ENCODE peak calls at places on chromosomes 6 and 20, in nine cellular contexts. S is mammary epithelial cell; W is heart left ventricle; M is PC-3; V is A549; Y is thoracic aorta; C is kidney; I is MM.1S; F is CD8-positive, alpha-beta memory T cell. A is an unnamed sample.

GRCh38 chr6:118216751-118217150 is 309.7 kb downstream of the SLC35F1 start:
- DNase-seq in S (peak; percentile 89), C (no peak), W (no peak), F (no peak), I (no peak), M (peak; percentile 50), V (no peak), Y (no peak), A (no peak)

GRCh38 chr6:57104350-57104749 is 14.4 kb downstream of the ZNF451 start:
- DNase-seq in Y (no peak), C (no peak), S (no peak), I (no peak), F (no peak), W (no peak), M (no peak), V (no peak), A (no peak)

GRCh38 chr6:168158280-168158979 is 79.4 kb upstream of the FRMD1 start:
- DNase-seq in C (no peak), Y (no peak), V (no peak), W (peak; percentile 11), I (no peak), S (no peak), M (no peak), F (no peak), A (no peak)

GRCh38 chr6:64520050-64520449 is 884.4 kb downstream of the PHF3 start:
- DNase-seq in I (peak; percentile 38), M (peak; percentile 93), W (no peak), C (no peak), Y (no peak), V (peak; percentile 4), S (peak; percentile 85), F (no peak), A (no peak)

GRCh38 chr6:143196525-143197225 is 136.0 kb downstream of the AIG1 start:
- DNase-seq in W (no peak), I (no peak), M (no peak), Y (no peak), F (no peak), S (no peak), V (no peak), C (no peak), A (no peak)

GRCh38 chr6:76578746-76579145 is 506.3 kb upstream of the IMPG1 start:
- DNase-seq in C (no peak), Y (no peak), I (no peak), W (no peak), M (no peak), V (no peak), S (no peak), F (no peak), A (no peak)

GRCh38 chr20:63612276-63612931 is 14.5 kb downstream of the GMEB2 start:
- DNase-seq in W (no peak), S (no peak), I (no peak), M (no peak), V (no peak), Y (no peak), F (no peak), C (peak; percentile 55), A (peak; percentile 81)

GRCh38 chr6:34053721-34054120 is 92.2 kb downstream of the GRM4 start:
- DNase-seq in F (no peak), V (no peak), Y (no peak), M (peak; percentile 69), S (no peak), I (no peak), C (no peak), W (no peak), A (no peak)

GRCh38 chr20:33145521-33145920 is 22.4 kb upstream of the BPIFA2 start:
- DNase-seq in I (no peak), C (no peak), Y (no peak), V (no peak), F (no peak), S (no peak), W (no peak), M (no peak), A (no peak)

GRCh38 chr20:57493091-57493615 is 31.8 kb downstream of the CTCFL start:
- DNase-seq in V (no peak), C (no peak), S (no peak), W (no peak), M (no peak), F (no peak), Y (no peak), I (no peak), A (no peak)

GRCh38 chr6:128918886-128919285 is 35.9 kb downstream of the LAMA2 start:
- DNase-seq in V (no peak), M (no peak), Y (no peak), S (no peak), I (no peak), C (no peak), F (no peak), W (no peak), A (no peak)

GRCh38 chr20:41425180-41425884 is 58.7 kb upstream of the EMILIN3 start:
- DNase-seq in M (no peak), C (no peak), W (no peak), I (no peak), S (no peak), Y (no peak), V (no peak), F (no peak), A (no peak)

GRCh38 chr6:37579444-37580067 is 79.9 kb upstream of the CCDC167 start:
- DNase-seq in I (no peak), V (no peak), Y (no peak), W (no peak), F (no peak), S (no peak), M (no peak), C (no peak), A (no peak)

DNA sequence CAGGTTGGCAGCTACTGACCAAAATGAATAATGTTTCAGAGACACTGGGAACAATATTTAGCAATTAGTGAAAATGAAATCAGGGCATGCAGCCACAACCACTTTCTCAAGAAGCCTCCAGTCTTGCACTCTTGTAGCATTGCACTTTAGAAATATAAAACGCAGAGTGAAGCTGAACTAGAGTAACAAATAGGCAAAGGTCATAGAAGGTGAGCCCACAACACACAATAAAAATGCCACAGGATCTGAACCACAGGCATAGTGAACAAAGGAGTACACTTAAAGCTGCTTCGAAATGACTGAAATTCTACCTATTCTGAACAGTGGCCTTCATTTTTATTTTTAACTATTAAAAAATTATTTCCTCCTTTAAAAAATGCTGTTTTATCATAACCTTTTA is 25.0 kb downstream of the DDO start:
- DNase-seq in W (no peak), F (no peak), Y (no peak), V (no peak), C (no peak), S (no peak), M (no peak), I (peak; percentile 7), A (no peak)
- H3K4me1 ChIP-seq in W (no peaks in the 10 kb centered on the region), F (peaks cover 11% of the 10 kb centered on the region), Y (peaks cover 7% of the 10 kb centered on the region), V (no peaks in the 10 kb centered on the region), C (no peaks in the 10 kb centered on the region), S (no peaks in the 10 kb centered on the region), M (no peaks in the 10 kb centered on the region), I (peaks cover 23% of the 10 kb centered on the region), A (peaks cover 13% of the 10 kb centered on the region)

GRCh38 chr20:31843881-31844280 is 1.5 kb downstream of the FOXS1 start:
- DNase-seq in V (no peak), C (no peak), F (no peak), W (no peak), Y (no peak), S (no peak), I (no peak), M (no peak), A (no peak)

GRCh38 chr20:31843288-31843687 is 2.1 kb downstream of the FOXS1 start:
- DNase-seq in Y (no peak), W (no peak), F (no peak), I (no peak), M (no peak), V (no peak), S (no peak), C (no peak), A (no peak)

GRCh38 chr20:31841928-31842327 is 3.5 kb downstream of the FOXS1 start:
- DNase-seq in C (peak; percentile 80), F (no peak), S (no peak), Y (peak; percentile 68), V (no peak), I (no peak), M (peak; percentile 79), W (no peak), A (no peak)

GRCh38 chr20:31840906-31841816 is 4.2 kb downstream of the FOXS1 start:
- DNase-seq in S (no peak), V (no peak), F (no peak), W (no peak), M (no peak), Y (no peak), C (no peak), I (no peak), A (no peak)

DNA sequence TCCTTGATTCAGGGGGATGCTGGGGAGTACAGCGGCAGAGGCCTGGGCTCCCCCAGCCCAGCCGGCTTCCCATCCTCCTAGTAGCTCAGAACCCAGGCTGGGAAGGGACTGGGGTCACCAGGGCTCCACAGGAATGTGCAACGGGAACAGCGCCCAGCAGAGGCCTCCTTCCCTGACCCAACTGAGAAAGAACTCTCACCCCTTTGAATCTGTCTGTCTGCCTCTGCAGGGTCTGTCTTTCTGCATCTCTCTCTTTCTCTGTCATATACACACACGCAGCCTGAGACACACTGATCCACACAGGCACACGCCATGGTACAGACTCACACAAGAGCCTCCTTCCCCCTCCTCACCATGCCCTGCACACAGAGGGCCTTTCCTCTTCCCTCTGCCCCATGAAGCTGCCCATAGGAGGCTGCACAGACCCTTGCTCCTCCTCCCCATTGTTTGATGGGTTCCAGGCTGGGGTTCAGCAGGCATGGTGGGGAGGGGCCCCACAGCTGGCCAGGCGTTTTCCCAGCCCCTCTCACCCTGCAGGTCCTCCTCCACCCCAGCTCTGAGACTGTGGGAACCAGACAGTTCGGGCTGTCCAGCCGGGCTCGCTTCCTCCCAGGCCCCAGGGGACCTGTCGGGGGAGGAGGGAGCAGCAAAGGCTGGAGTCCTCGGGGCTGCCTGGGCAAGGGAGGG is 2.8 kb downstream of the FOXS1 start:
- DNase-seq in I (no peak), C (peak; percentile 91), S (no peak), W (peak; percentile 87), Y (no peak), M (peak; percentile 25), F (no peak), V (no peak), A (no peak)
- H3K4me1 ChIP-seq in I (peaks cover 11% of the 10 kb centered on the region), C (peaks cover 23% of the 10 kb centered on the region), S (peaks cover 21% of the 10 kb centered on the region), W (peaks cover 19% of the 10 kb centered on the region), Y (peaks cover 81% of the 10 kb centered on the region), M (peaks cover 19% of the 10 kb centered on the region), F (no peaks in the 10 kb centered on the region), V (peaks cover 84% of the 10 kb centered on the region), A (peaks cover 78% of the 10 kb centered on the region)

DNA sequence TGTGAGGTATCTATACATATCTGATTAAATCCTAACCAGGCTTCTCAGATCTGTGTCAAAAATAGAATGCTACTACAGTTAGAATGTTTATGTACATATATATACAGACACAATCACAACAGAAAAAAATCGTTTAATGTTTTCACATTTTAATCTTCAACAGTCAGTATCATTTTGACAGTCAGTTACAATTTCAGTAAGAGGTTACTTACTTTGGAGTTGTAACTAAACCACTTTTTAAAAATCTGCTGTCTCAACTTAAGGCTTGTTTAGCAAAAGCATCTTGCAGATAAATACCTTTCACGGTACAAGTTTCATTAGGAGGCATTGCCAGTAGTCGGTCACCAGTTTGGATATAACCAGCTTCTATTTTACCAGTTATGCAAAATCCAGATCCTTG is 32.3 kb upstream of the ALDH8A1 start:
- DNase-seq in M (no peak), S (no peak), Y (no peak), F (no peak), C (no peak), W (no peak), I (no peak), V (no peak), A (no peak)
- H3K4me1 ChIP-seq in M (no peaks in the 10 kb centered on the region), S (peaks cover 18% of the 10 kb centered on the region), Y (no peaks in the 10 kb centered on the region), F (no peaks in the 10 kb centered on the region), C (no peaks in the 10 kb centered on the region), W (no peaks in the 10 kb centered on the region), I (no peaks in the 10 kb centered on the region), V (no peaks in the 10 kb centered on the region), A (no peaks in the 10 kb centered on the region)

GRCh38 chr6:162388383-162388777 is 339.2 kb downstream of the PRKN start:
- DNase-seq in I (no peak), Y (no peak), C (no peak), V (no peak), F (no peak), S (no peak), W (no peak), M (no peak), A (no peak)
- H3K4me1 ChIP-seq in I (no peaks in the 10 kb centered on the region), Y (peaks cover 49% of the 10 kb centered on the region), C (peaks cover 7% of the 10 kb centered on the region), V (no peaks in the 10 kb centered on the region), F (no peaks in the 10 kb centered on the region), S (no peaks in the 10 kb centered on the region), W (no peaks in the 10 kb centered on the region), M (no peaks in the 10 kb centered on the region), A (no peaks in the 10 kb centered on the region)